ENCODE peak calls at places on chromosomes 11 and 22, in nine cellular contexts. One of them, this sample, is unnamed. For H3K4me1, the result is how much of the 10 kb centered on the place peaks cover.

GRCh38 chr11:44256673-44257291 is 53.2 kb downstream of the ALX4 start:
- DNase-seq in GM23338: no peak
- DNase-seq in heart right ventricle: no peak
- DNase-seq in psoas muscle: no peak
- DNase-seq in A549: no peak
- DNase-seq in hepatocyte: no peak
- DNase-seq in IMR-90: no peak
- DNase-seq in kidney: no peak
- DNase-seq in stomach: peak
- DNase-seq in this sample: no peak

GRCh38 chr11:67438121-67438902 is 830 bp upstream of the PTPRCAP start:
- DNase-seq in GM23338: no peak
- DNase-seq in heart right ventricle: no peak
- DNase-seq in psoas muscle: peak
- DNase-seq in A549: no peak
- DNase-seq in hepatocyte: no peak
- DNase-seq in IMR-90: no peak
- DNase-seq in kidney: peak
- DNase-seq in stomach: peak
- DNase-seq in this sample: peak

GRCh38 chr22:41127447-41127846 is 35.1 kb downstream of the EP300 start:
- DNase-seq in GM23338: no peak
- DNase-seq in heart right ventricle: no peak
- DNase-seq in psoas muscle: no peak
- DNase-seq in A549: no peak
- DNase-seq in hepatocyte: no peak
- DNase-seq in IMR-90: no peak
- DNase-seq in kidney: no peak
- DNase-seq in stomach: no peak
- DNase-seq in this sample: no peak

GRCh38 chr22:39275814-39276443 is 31.1 kb upstream of the PDGFB start:
- DNase-seq in GM23338: no peak
- DNase-seq in heart right ventricle: no peak
- DNase-seq in psoas muscle: no peak
- DNase-seq in A549: no peak
- DNase-seq in hepatocyte: no peak
- DNase-seq in IMR-90: no peak
- DNase-seq in kidney: no peak
- DNase-seq in stomach: no peak
- DNase-seq in this sample: no peak

GRCh38 chr11:112024778-112025678 is at the start of gene DLAT:
- DNase-seq in GM23338: peak
- DNase-seq in heart right ventricle: peak
- DNase-seq in psoas muscle: peak
- DNase-seq in A549: peak
- DNase-seq in hepatocyte: peak
- DNase-seq in IMR-90: peak
- DNase-seq in kidney: peak
- DNase-seq in stomach: peak
- DNase-seq in this sample: peak

GRCh38 chr11:101127699-101128570 is 1.7 kb downstream of the PGR start:
- DNase-seq in GM23338: peak
- DNase-seq in heart right ventricle: peak
- DNase-seq in psoas muscle: peak
- DNase-seq in A549: no peak
- DNase-seq in hepatocyte: peak
- DNase-seq in IMR-90: no peak
- DNase-seq in kidney: peak
- DNase-seq in stomach: peak
- DNase-seq in this sample: no peak

GRCh38 chr11:8775341-8776133 is 92.9 kb downstream of the RPL27A start:
- DNase-seq in GM23338: no peak
- DNase-seq in heart right ventricle: no peak
- DNase-seq in psoas muscle: no peak
- DNase-seq in A549: no peak
- DNase-seq in hepatocyte: no peak
- DNase-seq in IMR-90: no peak
- DNase-seq in kidney: peak
- DNase-seq in stomach: peak
- DNase-seq in this sample: no peak

GRCh38 chr22:44358723-44359440 is 46.1 kb upstream of the SHISAL1 start:
- DNase-seq in GM23338: no peak
- DNase-seq in heart right ventricle: peak
- DNase-seq in psoas muscle: peak
- DNase-seq in A549: no peak
- DNase-seq in hepatocyte: no peak
- DNase-seq in IMR-90: no peak
- DNase-seq in kidney: peak
- DNase-seq in stomach: no peak
- DNase-seq in this sample: no peak

GRCh38 chr11:10139656-10140055 is 154.4 kb downstream of the SBF2 start:
- DNase-seq in GM23338: no peak
- DNase-seq in heart right ventricle: no peak
- DNase-seq in psoas muscle: no peak
- DNase-seq in A549: peak
- DNase-seq in hepatocyte: peak
- DNase-seq in IMR-90: peak
- DNase-seq in kidney: no peak
- DNase-seq in stomach: no peak
- DNase-seq in this sample: no peak

GRCh38 chr11:95977534-95978174 is 53.7 kb upstream of the MTMR2 start:
- DNase-seq in GM23338: no peak
- DNase-seq in heart right ventricle: no peak
- DNase-seq in psoas muscle: no peak
- DNase-seq in A549: peak
- DNase-seq in hepatocyte: no peak
- DNase-seq in IMR-90: peak
- DNase-seq in kidney: no peak
- DNase-seq in stomach: no peak
- DNase-seq in this sample: no peak

GRCh38 chr22:17906978-17907730 is 117.2 kb downstream of the MICAL3 start:
- DNase-seq in GM23338: no peak
- DNase-seq in heart right ventricle: no peak
- DNase-seq in psoas muscle: no peak
- DNase-seq in A549: no peak
- DNase-seq in hepatocyte: no peak
- DNase-seq in IMR-90: no peak
- DNase-seq in kidney: no peak
- DNase-seq in stomach: no peak
- DNase-seq in this sample: no peak

GRCh38 chr22:17905445-17905844 is 118.9 kb downstream of the MICAL3 start:
- DNase-seq in GM23338: no peak
- DNase-seq in heart right ventricle: no peak
- DNase-seq in psoas muscle: no peak
- DNase-seq in A549: no peak
- DNase-seq in hepatocyte: no peak
- DNase-seq in IMR-90: no peak
- DNase-seq in kidney: no peak
- DNase-seq in stomach: no peak
- DNase-seq in this sample: no peak

GRCh38 chr22:17911312-17911705 is 113.1 kb downstream of the MICAL3 start:
- DNase-seq in GM23338: no peak
- DNase-seq in heart right ventricle: no peak
- DNase-seq in psoas muscle: no peak
- DNase-seq in A549: no peak
- DNase-seq in hepatocyte: no peak
- DNase-seq in IMR-90: no peak
- DNase-seq in kidney: no peak
- DNase-seq in stomach: no peak
- DNase-seq in this sample: no peak

GRCh38 chr22:17910561-17911311 is 113.6 kb downstream of the MICAL3 start:
- DNase-seq in GM23338: peak
- DNase-seq in heart right ventricle: peak
- DNase-seq in psoas muscle: peak
- DNase-seq in A549: peak
- DNase-seq in hepatocyte: peak
- DNase-seq in IMR-90: peak
- DNase-seq in kidney: peak
- DNase-seq in stomach: no peak
- DNase-seq in this sample: no peak

GRCh38 chr22:17907731-17908051 is 116.7 kb downstream of the MICAL3 start:
- DNase-seq in GM23338: no peak
- DNase-seq in heart right ventricle: no peak
- DNase-seq in psoas muscle: no peak
- DNase-seq in A549: no peak
- DNase-seq in hepatocyte: no peak
- DNase-seq in IMR-90: no peak
- DNase-seq in kidney: no peak
- DNase-seq in stomach: no peak
- DNase-seq in this sample: no peak
- H3K4me1 ChIP-seq in GM23338: under half
- H3K4me1 ChIP-seq in heart right ventricle: half or more
- H3K4me1 ChIP-seq in psoas muscle: half or more
- H3K4me1 ChIP-seq in A549: under half
- H3K4me1 ChIP-seq in hepatocyte: under half
- H3K4me1 ChIP-seq in IMR-90: under half
- H3K4me1 ChIP-seq in kidney: under half
- H3K4me1 ChIP-seq in stomach: under half
- H3K4me1 ChIP-seq in this sample: under half

GRCh38 chr11:117997436-117998200 is 11.4 kb downstream of the IL10RA start:
- DNase-seq in GM23338: no peak
- DNase-seq in heart right ventricle: no peak
- DNase-seq in psoas muscle: no peak
- DNase-seq in A549: no peak
- DNase-seq in hepatocyte: no peak
- DNase-seq in IMR-90: no peak
- DNase-seq in kidney: no peak
- DNase-seq in stomach: no peak
- DNase-seq in this sample: no peak

GRCh38 chr11:117996058-117996457 is 9.9 kb downstream of the IL10RA start:
- DNase-seq in GM23338: no peak
- DNase-seq in heart right ventricle: no peak
- DNase-seq in psoas muscle: no peak
- DNase-seq in A549: no peak
- DNase-seq in hepatocyte: no peak
- DNase-seq in IMR-90: no peak
- DNase-seq in kidney: no peak
- DNase-seq in stomach: no peak
- DNase-seq in this sample: no peak

GRCh38 chr11:117993988-117994741 is 8.0 kb downstream of the IL10RA start:
- DNase-seq in GM23338: no peak
- DNase-seq in heart right ventricle: no peak
- DNase-seq in psoas muscle: no peak
- DNase-seq in A549: no peak
- DNase-seq in hepatocyte: peak
- DNase-seq in IMR-90: no peak
- DNase-seq in kidney: no peak
- DNase-seq in stomach: no peak
- DNase-seq in this sample: no peak

GRCh38 chr11:117998201-117998579 is 12.0 kb downstream of the IL10RA start:
- DNase-seq in GM23338: no peak
- DNase-seq in heart right ventricle: no peak
- DNase-seq in psoas muscle: no peak
- DNase-seq in A549: no peak
- DNase-seq in hepatocyte: no peak
- DNase-seq in IMR-90: no peak
- DNase-seq in kidney: no peak
- DNase-seq in stomach: no peak
- DNase-seq in this sample: no peak

DNA sequence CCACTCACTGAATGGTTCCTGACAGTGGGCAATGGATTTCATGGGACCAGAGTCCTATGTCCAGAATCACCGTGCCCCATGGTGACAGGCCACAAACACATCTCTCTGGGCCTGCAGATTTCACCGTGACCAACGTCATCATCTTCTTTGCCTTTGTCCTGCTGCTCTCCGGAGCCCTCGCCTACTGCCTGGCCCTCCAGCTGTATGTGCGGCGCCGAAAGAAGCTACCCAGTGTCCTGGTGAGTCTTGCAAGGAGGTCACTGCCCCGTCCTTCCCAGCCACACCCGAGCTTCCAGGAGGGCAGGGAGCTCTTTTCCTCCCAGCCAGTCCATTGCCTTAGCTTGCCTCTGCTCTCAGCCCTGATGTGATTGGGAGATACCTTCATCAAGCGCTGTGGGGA is 9.3 kb downstream of the IL10RA start:
- DNase-seq in GM23338: no peak
- DNase-seq in heart right ventricle: no peak
- DNase-seq in psoas muscle: no peak
- DNase-seq in A549: no peak
- DNase-seq in hepatocyte: no peak
- DNase-seq in IMR-90: no peak
- DNase-seq in kidney: no peak
- DNase-seq in stomach: no peak
- DNase-seq in this sample: no peak
- H3K4me1 ChIP-seq in GM23338: under half
- H3K4me1 ChIP-seq in heart right ventricle: under half
- H3K4me1 ChIP-seq in psoas muscle: under half
- H3K4me1 ChIP-seq in A549: under half
- H3K4me1 ChIP-seq in hepatocyte: under half
- H3K4me1 ChIP-seq in IMR-90: under half
- H3K4me1 ChIP-seq in kidney: under half
- H3K4me1 ChIP-seq in stomach: under half
- H3K4me1 ChIP-seq in this sample: half or more

DNA sequence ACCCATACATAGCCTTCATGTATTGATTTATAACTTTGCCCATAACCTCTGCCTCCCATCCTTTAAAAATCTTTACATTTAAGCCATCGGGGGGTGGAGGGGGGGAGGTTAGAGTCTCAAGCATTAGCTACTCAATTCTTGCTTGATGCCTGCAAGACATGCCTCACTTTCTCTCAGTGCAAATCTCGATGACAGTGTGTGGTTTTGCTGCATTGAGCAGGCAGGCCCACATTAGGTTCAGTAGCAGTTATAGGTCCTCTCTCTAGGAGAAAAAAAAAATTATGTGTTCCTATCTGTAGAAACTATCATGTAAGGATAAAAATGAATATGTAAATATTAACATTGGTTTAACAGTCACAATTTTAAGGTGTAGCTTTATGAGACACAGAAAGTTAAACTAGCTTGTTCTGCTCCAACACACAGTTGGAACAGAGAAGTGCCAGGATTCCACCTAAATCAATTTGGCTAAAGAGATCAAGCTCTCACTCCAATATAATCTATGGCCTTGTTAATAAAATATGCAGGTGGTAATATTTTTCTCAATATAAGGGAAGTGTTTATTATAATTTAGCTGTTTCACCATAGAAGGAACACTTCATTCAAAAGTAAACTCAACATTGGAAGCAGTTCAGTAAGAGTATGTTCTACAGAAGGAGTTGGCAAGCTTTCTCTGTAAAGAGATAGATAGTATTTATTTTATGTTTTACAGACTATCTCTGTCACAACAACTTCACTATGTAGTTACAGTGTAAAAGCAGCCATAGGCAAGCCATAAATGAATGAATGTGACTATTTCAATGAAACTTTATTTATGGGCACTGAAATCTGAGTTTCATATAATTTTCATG is 313.8 kb upstream of the ANO3 start:
- DNase-seq in GM23338: no peak
- DNase-seq in heart right ventricle: no peak
- DNase-seq in psoas muscle: no peak
- DNase-seq in A549: no peak
- DNase-seq in hepatocyte: no peak
- DNase-seq in IMR-90: no peak
- DNase-seq in kidney: no peak
- DNase-seq in stomach: no peak
- DNase-seq in this sample: no peak
- H3K4me1 ChIP-seq in GM23338: under half
- H3K4me1 ChIP-seq in heart right ventricle: under half
- H3K4me1 ChIP-seq in psoas muscle: under half
- H3K4me1 ChIP-seq in A549: under half
- H3K4me1 ChIP-seq in hepatocyte: under half
- H3K4me1 ChIP-seq in IMR-90: under half
- H3K4me1 ChIP-seq in kidney: under half
- H3K4me1 ChIP-seq in stomach: under half
- H3K4me1 ChIP-seq in this sample: under half

GRCh38 chr11:73313652-73314051 is 5.6 kb downstream of the ARHGEF17 start:
- DNase-seq in GM23338: no peak
- DNase-seq in heart right ventricle: no peak
- DNase-seq in psoas muscle: peak
- DNase-seq in A549: no peak
- DNase-seq in hepatocyte: no peak
- DNase-seq in IMR-90: no peak
- DNase-seq in kidney: no peak
- DNase-seq in stomach: no peak
- DNase-seq in this sample: no peak
- H3K4me1 ChIP-seq in GM23338: under half
- H3K4me1 ChIP-seq in heart right ventricle: half or more
- H3K4me1 ChIP-seq in psoas muscle: under half
- H3K4me1 ChIP-seq in A549: under half
- H3K4me1 ChIP-seq in hepatocyte: half or more
- H3K4me1 ChIP-seq in IMR-90: half or more
- H3K4me1 ChIP-seq in kidney: half or more
- H3K4me1 ChIP-seq in stomach: half or more
- H3K4me1 ChIP-seq in this sample: under half

This sample was measured in CD4-positive, alpha-beta memory T cell.